ENCODE peak calls at places on chromosomes 3 and 15, in four cellular contexts. Z, J, C and V are unnamed samples.

GRCh38 chr15:31300208-31300661 is 26.4 kb upstream of the KLF13 start:
- DNase-seq in J (no peak), C (no peak), Z (peak), V (no peak)

GRCh38 chr3:117019082-117019713 is 309.6 kb downstream of the TUSC7 start:
- DNase-seq in J (peak), Z (peak), C (peak), V (peak)

GRCh38 chr15:67832965-67833503 is 6.8 kb downstream of the RNU6-1 start:
- DNase-seq in Z (no peak), J (no peak), C (no peak), V (no peak)

GRCh38 chr3:32532434-32532833 is 29.8 kb upstream of the CMTM6 start:
- DNase-seq in C (no peak), J (no peak), Z (no peak), V (no peak)

GRCh38 chr3:156723182-156723619 is 48.8 kb downstream of the TIPARP start:
- DNase-seq in J (peak), Z (no peak), C (no peak), V (no peak)

GRCh38 chr3:87260270-87260669 is 16.1 kb downstream of the POU1F1 start:
- DNase-seq in Z (no peak), J (peak), C (peak), V (peak)

GRCh38 chr15:25946241-25946786 is 83.2 kb upstream of the ATP10A start:
- DNase-seq in C (no peak), Z (no peak), J (no peak), V (no peak)

GRCh38 chr15:70165811-70166284 is 68.1 kb upstream of the TLE3 start:
- DNase-seq in Z (peak), J (peak), C (peak), V (no peak)

GRCh38 chr3:96863129-96863740 is 48.8 kb downstream of the EPHA6 start:
- DNase-seq in Z (no peak), C (peak), J (peak), V (no peak)

GRCh38 chr3:126554560-126555525 is 3.9 kb downstream of the C3orf22 start:
- DNase-seq in C (no peak), Z (no peak), J (no peak), V (no peak)

GRCh38 chr3:25474000-25474399 is 45.9 kb downstream of the RARB start:
- DNase-seq in Z (no peak), J (no peak), C (no peak), V (no peak)

GRCh38 chr3:119716998-119717397 is 14.2 kb downstream of the CFAP91 start:
- DNase-seq in C (no peak), J (no peak), Z (no peak), V (no peak)

GRCh38 chr3:73681198-73681597 is 56.5 kb upstream of the PDZRN3 start:
- DNase-seq in Z (no peak), C (no peak), J (no peak), V (no peak)

GRCh38 chr15:20646529-20647142 is 105.0 kb upstream of the GOLGA6L6 start:
- DNase-seq in J (peak), Z (no peak), C (peak), V (no peak)

GRCh38 chr3:192121921-192122320 is 605.4 kb downstream of the FGF12 start:
- DNase-seq in J (no peak), Z (no peak), C (no peak), V (no peak)

GRCh38 chr3:196208942-196209695 is 2.1 kb downstream of the ZDHHC19 start:
- DNase-seq in Z (no peak), C (no peak), J (no peak), V (no peak)

GRCh38 chr3:171459130-171459941 is 869 bp downstream of the TNIK start:
- DNase-seq in C (peak), J (peak), Z (peak), V (no peak)

GRCh38 chr3:52213005-52213404 is 12.4 kb downstream of the TLR9 start:
- DNase-seq in Z (no peak), C (no peak), J (no peak), V (no peak)

GRCh38 chr15:75921732-75922703 is 18.3 kb downstream of the FBXO22 start:
- DNase-seq in Z (no peak), C (peak), J (peak), V (peak)

GRCh38 chr3:111636506-111636905 is 41.4 kb upstream of the ZBED2 start:
- DNase-seq in J (no peak), C (no peak), Z (no peak), V (no peak)

GRCh38 chr3:139439278-139439677 is 37.0 kb downstream of the RBP2 start:
- DNase-seq in Z (no peak), C (no peak), J (no peak), V (no peak)

GRCh38 chr3:126312326-126312725 is 44.9 kb downstream of the KLF15 start:
- DNase-seq in C (no peak), J (no peak), Z (no peak), V (no peak)

GRCh38 chr3:124821356-124821755 is 65.8 kb downstream of the ITGB5 start:
- DNase-seq in C (no peak), Z (no peak), J (no peak), V (no peak)